ENCODE peak calls at places on chromosome 17, in eight cellular contexts. One of them, this sample, is unnamed.

GRCh38 chr17:56933151-56933745 is 19.4 kb upstream of the TRIM25 start:
- DNase-seq in heart right ventricle: no peak
- DNase-seq in activated T-cell treated with anti-CD3 and anti-CD28 coated beads for 1 hour: no peak
- DNase-seq in central memory CD4-positive, alpha-beta T cell: no peak
- DNase-seq in COR-L47: no peak
- DNase-seq in activated naive CD4-positive, alpha-beta T cell: no peak
- DNase-seq in mucosa of descending colon: no peak
- DNase-seq in NCI-H2081 treated with DMSO at 0.1 percent for 48 hours: no peak
- DNase-seq in this sample: no peak

GRCh38 chr17:61286449-61286848 is 113.2 kb upstream of the TBX2 start:
- DNase-seq in NCI-H2081 treated with DMSO at 0.1 percent for 48 hours: no peak
- DNase-seq in activated T-cell treated with anti-CD3 and anti-CD28 coated beads for 1 hour: no peak
- DNase-seq in COR-L47: no peak
- DNase-seq in central memory CD4-positive, alpha-beta T cell: no peak
- DNase-seq in mucosa of descending colon: no peak
- DNase-seq in heart right ventricle: no peak
- DNase-seq in activated naive CD4-positive, alpha-beta T cell: no peak
- DNase-seq in this sample: no peak

GRCh38 chr17:76382305-76382802 is 2.1 kb upstream of the SPHK1 start:
- DNase-seq in mucosa of descending colon: peak
- DNase-seq in activated naive CD4-positive, alpha-beta T cell: no peak
- DNase-seq in heart right ventricle: no peak
- DNase-seq in COR-L47: no peak
- DNase-seq in NCI-H2081 treated with DMSO at 0.1 percent for 48 hours: no peak
- DNase-seq in central memory CD4-positive, alpha-beta T cell: no peak
- DNase-seq in activated T-cell treated with anti-CD3 and anti-CD28 coated beads for 1 hour: no peak
- DNase-seq in this sample: no peak

GRCh38 chr17:15999974-16000827 is 577 bp downstream of the TTC19 start:
- DNase-seq in activated naive CD4-positive, alpha-beta T cell: peak
- DNase-seq in heart right ventricle: peak
- DNase-seq in activated T-cell treated with anti-CD3 and anti-CD28 coated beads for 1 hour: peak
- DNase-seq in central memory CD4-positive, alpha-beta T cell: peak
- DNase-seq in mucosa of descending colon: peak
- DNase-seq in COR-L47: no peak
- DNase-seq in NCI-H2081 treated with DMSO at 0.1 percent for 48 hours: no peak
- DNase-seq in this sample: no peak

GRCh38 chr17:75047398-75048098 is 523 bp downstream of the KCTD2 start:
- DNase-seq in activated naive CD4-positive, alpha-beta T cell: no peak
- DNase-seq in COR-L47: no peak
- DNase-seq in activated T-cell treated with anti-CD3 and anti-CD28 coated beads for 1 hour: no peak
- DNase-seq in heart right ventricle: peak
- DNase-seq in NCI-H2081 treated with DMSO at 0.1 percent for 48 hours: no peak
- DNase-seq in central memory CD4-positive, alpha-beta T cell: no peak
- DNase-seq in mucosa of descending colon: peak
- DNase-seq in this sample: peak

GRCh38 chr17:40298726-40299125 is 10.3 kb upstream of the RARA start:
- DNase-seq in COR-L47: no peak
- DNase-seq in mucosa of descending colon: no peak
- DNase-seq in central memory CD4-positive, alpha-beta T cell: no peak
- DNase-seq in heart right ventricle: no peak
- DNase-seq in activated naive CD4-positive, alpha-beta T cell: no peak
- DNase-seq in NCI-H2081 treated with DMSO at 0.1 percent for 48 hours: no peak
- DNase-seq in activated T-cell treated with anti-CD3 and anti-CD28 coated beads for 1 hour: no peak
- DNase-seq in this sample: no peak

GRCh38 chr17:44997733-44998520 is 29.8 kb upstream of the C1QL1 start:
- DNase-seq in mucosa of descending colon: no peak
- DNase-seq in activated naive CD4-positive, alpha-beta T cell: no peak
- DNase-seq in activated T-cell treated with anti-CD3 and anti-CD28 coated beads for 1 hour: no peak
- DNase-seq in COR-L47: no peak
- DNase-seq in NCI-H2081 treated with DMSO at 0.1 percent for 48 hours: no peak
- DNase-seq in heart right ventricle: peak
- DNase-seq in central memory CD4-positive, alpha-beta T cell: no peak
- DNase-seq in this sample: no peak

GRCh38 chr17:47981462-47981861 is 10.5 kb downstream of the CDK5RAP3 start:
- DNase-seq in central memory CD4-positive, alpha-beta T cell: no peak
- DNase-seq in activated T-cell treated with anti-CD3 and anti-CD28 coated beads for 1 hour: no peak
- DNase-seq in NCI-H2081 treated with DMSO at 0.1 percent for 48 hours: no peak
- DNase-seq in activated naive CD4-positive, alpha-beta T cell: no peak
- DNase-seq in COR-L47: no peak
- DNase-seq in mucosa of descending colon: no peak
- DNase-seq in heart right ventricle: no peak
- DNase-seq in this sample: no peak

GRCh38 chr17:72421128-72422092 is 300.6 kb downstream of the SOX9 start:
- DNase-seq in activated T-cell treated with anti-CD3 and anti-CD28 coated beads for 1 hour: no peak
- DNase-seq in mucosa of descending colon: peak
- DNase-seq in heart right ventricle: no peak
- DNase-seq in central memory CD4-positive, alpha-beta T cell: no peak
- DNase-seq in COR-L47: peak
- DNase-seq in activated naive CD4-positive, alpha-beta T cell: no peak
- DNase-seq in NCI-H2081 treated with DMSO at 0.1 percent for 48 hours: peak
- DNase-seq in this sample: peak

GRCh38 chr17:39903158-39903884 is 15.1 kb downstream of the GSDMB start:
- DNase-seq in mucosa of descending colon: no peak
- DNase-seq in activated naive CD4-positive, alpha-beta T cell: no peak
- DNase-seq in heart right ventricle: no peak
- DNase-seq in COR-L47: no peak
- DNase-seq in activated T-cell treated with anti-CD3 and anti-CD28 coated beads for 1 hour: no peak
- DNase-seq in central memory CD4-positive, alpha-beta T cell: peak
- DNase-seq in NCI-H2081 treated with DMSO at 0.1 percent for 48 hours: no peak
- DNase-seq in this sample: no peak

GRCh38 chr17:49676276-49676868 is 1.5 kb downstream of the SPOP start:
- DNase-seq in COR-L47: no peak
- DNase-seq in mucosa of descending colon: no peak
- DNase-seq in activated T-cell treated with anti-CD3 and anti-CD28 coated beads for 1 hour: peak
- DNase-seq in activated naive CD4-positive, alpha-beta T cell: no peak
- DNase-seq in NCI-H2081 treated with DMSO at 0.1 percent for 48 hours: no peak
- DNase-seq in heart right ventricle: no peak
- DNase-seq in central memory CD4-positive, alpha-beta T cell: peak
- DNase-seq in this sample: peak

GRCh38 chr17:30716461-30717289 is 107.8 kb downstream of the CRLF3 start:
- DNase-seq in mucosa of descending colon: no peak
- DNase-seq in heart right ventricle: no peak
- DNase-seq in activated T-cell treated with anti-CD3 and anti-CD28 coated beads for 1 hour: no peak
- DNase-seq in COR-L47: no peak
- DNase-seq in NCI-H2081 treated with DMSO at 0.1 percent for 48 hours: no peak
- DNase-seq in central memory CD4-positive, alpha-beta T cell: no peak
- DNase-seq in activated naive CD4-positive, alpha-beta T cell: no peak
- DNase-seq in this sample: no peak

GRCh38 chr17:30155389-30155788 is 38.8 kb downstream of the NSRP1 start:
- DNase-seq in heart right ventricle: no peak
- DNase-seq in activated naive CD4-positive, alpha-beta T cell: no peak
- DNase-seq in mucosa of descending colon: no peak
- DNase-seq in COR-L47: no peak
- DNase-seq in central memory CD4-positive, alpha-beta T cell: no peak
- DNase-seq in activated T-cell treated with anti-CD3 and anti-CD28 coated beads for 1 hour: no peak
- DNase-seq in NCI-H2081 treated with DMSO at 0.1 percent for 48 hours: no peak
- DNase-seq in this sample: no peak

GRCh38 chr17:82703935-82704865 is 5.7 kb upstream of the RAB40B start:
- DNase-seq in mucosa of descending colon: peak
- DNase-seq in COR-L47: no peak
- DNase-seq in NCI-H2081 treated with DMSO at 0.1 percent for 48 hours: no peak
- DNase-seq in activated T-cell treated with anti-CD3 and anti-CD28 coated beads for 1 hour: no peak
- DNase-seq in central memory CD4-positive, alpha-beta T cell: no peak
- DNase-seq in activated naive CD4-positive, alpha-beta T cell: no peak
- DNase-seq in heart right ventricle: no peak
- DNase-seq in this sample: no peak

GRCh38 chr17:33112763-33113162 is 121.1 kb downstream of the SPACA3 start:
- DNase-seq in NCI-H2081 treated with DMSO at 0.1 percent for 48 hours: no peak
- DNase-seq in heart right ventricle: no peak
- DNase-seq in central memory CD4-positive, alpha-beta T cell: no peak
- DNase-seq in activated T-cell treated with anti-CD3 and anti-CD28 coated beads for 1 hour: no peak
- DNase-seq in activated naive CD4-positive, alpha-beta T cell: no peak
- DNase-seq in COR-L47: no peak
- DNase-seq in mucosa of descending colon: no peak
- DNase-seq in this sample: no peak

GRCh38 chr17:19650826-19651225 is 2.3 kb downstream of the ALDH3A2 start:
- DNase-seq in activated T-cell treated with anti-CD3 and anti-CD28 coated beads for 1 hour: no peak
- DNase-seq in activated naive CD4-positive, alpha-beta T cell: no peak
- DNase-seq in NCI-H2081 treated with DMSO at 0.1 percent for 48 hours: no peak
- DNase-seq in COR-L47: no peak
- DNase-seq in mucosa of descending colon: no peak
- DNase-seq in heart right ventricle: no peak
- DNase-seq in central memory CD4-positive, alpha-beta T cell: no peak
- DNase-seq in this sample: no peak

GRCh38 chr17:77692571-77693161 is 265.8 kb upstream of the TNRC6C start:
- DNase-seq in mucosa of descending colon: no peak
- DNase-seq in central memory CD4-positive, alpha-beta T cell: peak
- DNase-seq in activated naive CD4-positive, alpha-beta T cell: no peak
- DNase-seq in activated T-cell treated with anti-CD3 and anti-CD28 coated beads for 1 hour: no peak
- DNase-seq in NCI-H2081 treated with DMSO at 0.1 percent for 48 hours: no peak
- DNase-seq in heart right ventricle: no peak
- DNase-seq in COR-L47: no peak
- DNase-seq in this sample: no peak

GRCh38 chr17:48555616-48556533 is 11.0 kb upstream of the HOXB2 start:
- DNase-seq in activated naive CD4-positive, alpha-beta T cell: no peak
- DNase-seq in activated T-cell treated with anti-CD3 and anti-CD28 coated beads for 1 hour: no peak
- DNase-seq in mucosa of descending colon: no peak
- DNase-seq in heart right ventricle: no peak
- DNase-seq in COR-L47: peak
- DNase-seq in central memory CD4-positive, alpha-beta T cell: no peak
- DNase-seq in NCI-H2081 treated with DMSO at 0.1 percent for 48 hours: no peak
- DNase-seq in this sample: no peak

GRCh38 chr17:50289268-50289667 is 15.0 kb downstream of the TMEM92 start:
- DNase-seq in heart right ventricle: no peak
- DNase-seq in NCI-H2081 treated with DMSO at 0.1 percent for 48 hours: no peak
- DNase-seq in mucosa of descending colon: no peak
- DNase-seq in activated T-cell treated with anti-CD3 and anti-CD28 coated beads for 1 hour: no peak
- DNase-seq in central memory CD4-positive, alpha-beta T cell: no peak
- DNase-seq in activated naive CD4-positive, alpha-beta T cell: no peak
- DNase-seq in COR-L47: no peak
- DNase-seq in this sample: no peak

GRCh38 chr17:67245694-67246397 is 850 bp upstream of the HELZ start:
- DNase-seq in mucosa of descending colon: peak
- DNase-seq in COR-L47: peak
- DNase-seq in heart right ventricle: peak
- DNase-seq in central memory CD4-positive, alpha-beta T cell: peak
- DNase-seq in NCI-H2081 treated with DMSO at 0.1 percent for 48 hours: no peak
- DNase-seq in activated T-cell treated with anti-CD3 and anti-CD28 coated beads for 1 hour: peak
- DNase-seq in activated naive CD4-positive, alpha-beta T cell: peak
- DNase-seq in this sample: peak

GRCh38 chr17:4920351-4921048 is 11.6 kb upstream of the GP1BA start:
- DNase-seq in NCI-H2081 treated with DMSO at 0.1 percent for 48 hours: no peak
- DNase-seq in mucosa of descending colon: no peak
- DNase-seq in COR-L47: no peak
- DNase-seq in heart right ventricle: no peak
- DNase-seq in activated naive CD4-positive, alpha-beta T cell: no peak
- DNase-seq in activated T-cell treated with anti-CD3 and anti-CD28 coated beads for 1 hour: no peak
- DNase-seq in central memory CD4-positive, alpha-beta T cell: no peak
- DNase-seq in this sample: no peak

GRCh38 chr17:4170639-4171280 is 27.8 kb downstream of the CYB5D2 start:
- DNase-seq in central memory CD4-positive, alpha-beta T cell: no peak
- DNase-seq in activated naive CD4-positive, alpha-beta T cell: no peak
- DNase-seq in heart right ventricle: no peak
- DNase-seq in mucosa of descending colon: no peak
- DNase-seq in NCI-H2081 treated with DMSO at 0.1 percent for 48 hours: no peak
- DNase-seq in COR-L47: no peak
- DNase-seq in activated T-cell treated with anti-CD3 and anti-CD28 coated beads for 1 hour: no peak
- DNase-seq in this sample: no peak

GRCh38 chr17:62064029-62064790 is 868 bp downstream of the MED13 start:
- DNase-seq in COR-L47: no peak
- DNase-seq in NCI-H2081 treated with DMSO at 0.1 percent for 48 hours: no peak
- DNase-seq in activated naive CD4-positive, alpha-beta T cell: no peak
- DNase-seq in heart right ventricle: no peak
- DNase-seq in mucosa of descending colon: peak
- DNase-seq in central memory CD4-positive, alpha-beta T cell: peak
- DNase-seq in activated T-cell treated with anti-CD3 and anti-CD28 coated beads for 1 hour: no peak
- DNase-seq in this sample: peak

GRCh38 chr17:19325542-19325941 is 37.0 kb downstream of the B9D1 start:
- DNase-seq in NCI-H2081 treated with DMSO at 0.1 percent for 48 hours: no peak
- DNase-seq in mucosa of descending colon: no peak
- DNase-seq in heart right ventricle: no peak
- DNase-seq in central memory CD4-positive, alpha-beta T cell: no peak
- DNase-seq in activated T-cell treated with anti-CD3 and anti-CD28 coated beads for 1 hour: no peak
- DNase-seq in activated naive CD4-positive, alpha-beta T cell: no peak
- DNase-seq in COR-L47: no peak
- DNase-seq in this sample: no peak

GRCh38 chr17:27497696-27498095 is 41.4 kb downstream of the KSR1 start:
- DNase-seq in heart right ventricle: no peak
- DNase-seq in mucosa of descending colon: no peak
- DNase-seq in activated T-cell treated with anti-CD3 and anti-CD28 coated beads for 1 hour: no peak
- DNase-seq in NCI-H2081 treated with DMSO at 0.1 percent for 48 hours: no peak
- DNase-seq in activated naive CD4-positive, alpha-beta T cell: no peak
- DNase-seq in COR-L47: no peak
- DNase-seq in central memory CD4-positive, alpha-beta T cell: no peak
- DNase-seq in this sample: no peak

GRCh38 chr17:11705111-11705510 is 106.8 kb downstream of the DNAH9 start:
- DNase-seq in mucosa of descending colon: peak
- DNase-seq in central memory CD4-positive, alpha-beta T cell: no peak
- DNase-seq in COR-L47: no peak
- DNase-seq in heart right ventricle: no peak
- DNase-seq in activated naive CD4-positive, alpha-beta T cell: no peak
- DNase-seq in activated T-cell treated with anti-CD3 and anti-CD28 coated beads for 1 hour: no peak
- DNase-seq in NCI-H2081 treated with DMSO at 0.1 percent for 48 hours: no peak
- DNase-seq in this sample: no peak

GRCh38 chr17:82848022-82848592 is 8.3 kb upstream of the ZNF750 start:
- DNase-seq in activated naive CD4-positive, alpha-beta T cell: no peak
- DNase-seq in COR-L47: no peak
- DNase-seq in NCI-H2081 treated with DMSO at 0.1 percent for 48 hours: no peak
- DNase-seq in heart right ventricle: peak
- DNase-seq in mucosa of descending colon: peak
- DNase-seq in central memory CD4-positive, alpha-beta T cell: peak
- DNase-seq in activated T-cell treated with anti-CD3 and anti-CD28 coated beads for 1 hour: no peak
- DNase-seq in this sample: no peak

GRCh38 chr17:36856921-36857381 is 80.3 kb upstream of the LHX1 start:
- DNase-seq in activated T-cell treated with anti-CD3 and anti-CD28 coated beads for 1 hour: no peak
- DNase-seq in mucosa of descending colon: no peak
- DNase-seq in heart right ventricle: no peak
- DNase-seq in COR-L47: no peak
- DNase-seq in activated naive CD4-positive, alpha-beta T cell: no peak
- DNase-seq in NCI-H2081 treated with DMSO at 0.1 percent for 48 hours: no peak
- DNase-seq in central memory CD4-positive, alpha-beta T cell: no peak
- DNase-seq in this sample: no peak

GRCh38 chr17:34781571-34782108 is 179.6 kb downstream of the CCT6B start:
- DNase-seq in activated naive CD4-positive, alpha-beta T cell: no peak
- DNase-seq in central memory CD4-positive, alpha-beta T cell: no peak
- DNase-seq in mucosa of descending colon: no peak
- DNase-seq in NCI-H2081 treated with DMSO at 0.1 percent for 48 hours: no peak
- DNase-seq in heart right ventricle: no peak
- DNase-seq in activated T-cell treated with anti-CD3 and anti-CD28 coated beads for 1 hour: no peak
- DNase-seq in COR-L47: no peak
- DNase-seq in this sample: no peak

GRCh38 chr17:72376486-72377345 is 255.9 kb downstream of the SOX9 start:
- DNase-seq in central memory CD4-positive, alpha-beta T cell: no peak
- DNase-seq in activated T-cell treated with anti-CD3 and anti-CD28 coated beads for 1 hour: no peak
- DNase-seq in mucosa of descending colon: no peak
- DNase-seq in activated naive CD4-positive, alpha-beta T cell: no peak
- DNase-seq in COR-L47: no peak
- DNase-seq in heart right ventricle: no peak
- DNase-seq in NCI-H2081 treated with DMSO at 0.1 percent for 48 hours: no peak
- DNase-seq in this sample: no peak

This sample was measured in germinal center.